ENCODE peak calls at places on chromosomes 3 and 15, in nine cellular contexts. F is T-helper 1 cell; K is left ventricle myocardium superior; Z is neuronal stem cell; W is stimulated activated CD4-positive, alpha-beta T cell treated with anti-CD3 and anti-CD28 coated beads, TNF-alpha, amount 100 ng/mL, for 1 hour; A is AG08396; P is HEK293T; L is GM18507; M is activated CD8-positive, alpha-beta memory T cell treated with anti-CD3 and anti-CD28 coated beads, Interleukin-2, amount 50 U/mL, for 48 hours. T is an unnamed sample.

GRCh38 chr3:50995085-50995824 is 320.5 kb downstream of the DOCK3 start:
- DNase-seq in F (no peak), K (no peak), Z (no peak), W (no peak), A (no peak), P (no peak), L (no peak), M (no peak), T (no peak)

GRCh38 chr3:98766924-98767323 is 3.8 kb downstream of the ST3GAL6 start:
- DNase-seq in F (no peak), K (no peak), Z (no peak), W (no peak), A (no peak), P (no peak), L (no peak), M (no peak), T (no peak)

GRCh38 chr15:57019496-57020160 is 101.2 kb downstream of the TCF12 start:
- DNase-seq in F (no peak), K (peak), Z (no peak), W (no peak), A (no peak), P (no peak), L (no peak), M (no peak), T (no peak)

GRCh38 chr3:13966302-13966701 is 86.4 kb upstream of the WNT7A start:
- DNase-seq in F (no peak), K (no peak), Z (no peak), W (no peak), A (no peak), P (no peak), L (no peak), M (no peak), T (no peak)

GRCh38 chr3:21795152-21795837 is 44.3 kb upstream of the ZNF385D start:
- DNase-seq in F (no peak), K (peak), Z (no peak), W (no peak), A (no peak), P (no peak), L (no peak), M (no peak), T (no peak)

GRCh38 chr3:133488785-133489367 is 84.6 kb upstream of the CDV3 start:
- DNase-seq in F (no peak), K (no peak), Z (no peak), W (no peak), A (peak), P (no peak), L (no peak), M (no peak), T (peak)

GRCh38 chr15:88897456-88898194 is 2.3 kb upstream of the HAPLN3 start:
- DNase-seq in F (peak), K (peak), Z (no peak), W (peak), A (peak), P (peak), L (no peak), M (peak), T (peak)

GRCh38 chr3:186717039-186717457 is at the start of gene KNG1:
- DNase-seq in F (no peak), K (no peak), Z (no peak), W (no peak), A (no peak), P (no peak), L (no peak), M (no peak), T (no peak)

GRCh38 chr3:125037498-125038150 is 18.2 kb downstream of the HEG1 start:
- DNase-seq in F (no peak), K (no peak), Z (no peak), W (no peak), A (no peak), P (no peak), L (no peak), M (no peak), T (no peak)

GRCh38 chr3:18047052-18047451 is 304.6 kb upstream of the TBC1D5 start:
- DNase-seq in F (no peak), K (no peak), Z (no peak), W (no peak), A (no peak), P (no peak), L (no peak), M (no peak), T (no peak)

GRCh38 chr3:189580190-189580589 is 51.0 kb upstream of the TP63 start:
- DNase-seq in F (no peak), K (no peak), Z (no peak), W (no peak), A (no peak), P (no peak), L (no peak), M (no peak), T (no peak)

GRCh38 chr15:62058327-62059028 is 1.8 kb downstream of the VPS13C start:
- DNase-seq in F (no peak), K (no peak), Z (no peak), W (no peak), A (no peak), P (no peak), L (no peak), M (no peak), T (no peak)

GRCh38 chr15:65259367-65259781 is 27.3 kb downstream of the PARP16 start:
- DNase-seq in F (no peak), K (peak), Z (no peak), W (no peak), A (no peak), P (no peak), L (no peak), M (no peak), T (no peak)

GRCh38 chr3:49671291-49672288 is 2.6 kb upstream of the APEH start:
- DNase-seq in F (peak), K (peak), Z (peak), W (peak), A (peak), P (peak), L (peak), M (peak), T (peak)

GRCh38 chr15:78045189-78045588 is 32.3 kb downstream of the TBC1D2B start:
- DNase-seq in F (no peak), K (no peak), Z (no peak), W (no peak), A (no peak), P (no peak), L (no peak), M (no peak), T (no peak)

GRCh38 chr3:52244061-52244628 is 1.4 kb upstream of the PPM1M start:
- DNase-seq in F (no peak), K (no peak), Z (no peak), W (no peak), A (no peak), P (no peak), L (no peak), M (peak), T (peak)

GRCh38 chr3:124133366-124133940 is 141.5 kb upstream of the ROPN1 start:
- DNase-seq in F (no peak), K (no peak), Z (no peak), W (no peak), A (no peak), P (no peak), L (no peak), M (no peak), T (no peak)

GRCh38 chr3:123739754-123740153 is 144.4 kb downstream of the MYLK start:
- DNase-seq in F (no peak), K (no peak), Z (no peak), W (no peak), A (no peak), P (no peak), L (no peak), M (no peak), T (no peak)

GRCh38 chr3:42519568-42519962 is 17.1 kb downstream of the VIPR1 start:
- DNase-seq in F (no peak), K (no peak), Z (no peak), W (no peak), A (no peak), P (no peak), L (no peak), M (no peak), T (no peak)

GRCh38 chr3:25306066-25306465 is 122.0 kb upstream of the RARB start:
- DNase-seq in F (no peak), K (no peak), Z (no peak), W (no peak), A (no peak), P (no peak), L (no peak), M (no peak), T (no peak)

GRCh38 chr3:42317137-42317536 is 51.2 kb upstream of the CCK start:
- DNase-seq in F (no peak), K (no peak), Z (no peak), W (no peak), A (no peak), P (no peak), L (no peak), M (no peak), T (no peak)

GRCh38 chr15:33934396-33934795 is 33.9 kb upstream of the CHRM5 start:
- DNase-seq in F (no peak), K (no peak), Z (no peak), W (no peak), A (no peak), P (no peak), L (no peak), M (no peak), T (no peak)

GRCh38 chr15:73751896-73752816 is 995 bp downstream of the INSYN1 start:
- DNase-seq in F (no peak), K (no peak), Z (no peak), W (no peak), A (peak), P (peak), L (no peak), M (no peak), T (no peak)

GRCh38 chr15:85379403-85380131 is 836 bp upstream of the AKAP13 start:
- DNase-seq in F (peak), K (no peak), Z (no peak), W (peak), A (peak), P (no peak), L (no peak), M (peak), T (peak)

GRCh38 chr3:45547764-45548683 is 46.5 kb upstream of the LIMD1 start:
- DNase-seq in F (no peak), K (peak), Z (no peak), W (no peak), A (no peak), P (no peak), L (no peak), M (no peak), T (peak)

GRCh38 chr3:39250116-39250747 is 29.6 kb downstream of the CX3CR1 start:
- DNase-seq in F (no peak), K (no peak), Z (no peak), W (no peak), A (no peak), P (no peak), L (no peak), M (no peak), T (peak)

GRCh38 chr15:37744521-37744920 is 189.9 kb upstream of the TMCO5A start:
- DNase-seq in F (no peak), K (no peak), Z (no peak), W (no peak), A (no peak), P (no peak), L (no peak), M (no peak), T (no peak)

GRCh38 chr3:53242155-53242554 is 13.7 kb downstream of the TKT start:
- DNase-seq in F (no peak), K (peak), Z (no peak), W (no peak), A (no peak), P (no peak), L (no peak), M (no peak), T (no peak)

GRCh38 chr3:10505050-10505790 is at the start of gene ATP2B2:
- DNase-seq in F (no peak), K (no peak), Z (peak), W (no peak), A (no peak), P (peak), L (no peak), M (no peak), T (no peak)

GRCh38 chr3:194908432-194908966 is 222.8 kb downstream of the FAM43A start:
- DNase-seq in F (no peak), K (no peak), Z (no peak), W (no peak), A (no peak), P (no peak), L (no peak), M (no peak), T (no peak)

GRCh38 chr3:15454965-15455364 is 27.6 kb downstream of the EAF1 start:
- DNase-seq in F (no peak), K (no peak), Z (no peak), W (no peak), A (no peak), P (no peak), L (no peak), M (no peak), T (no peak)

GRCh38 chr3:193772389-193772788 is 179.4 kb downstream of the OPA1 start:
- DNase-seq in F (no peak), K (no peak), Z (peak), W (no peak), A (no peak), P (no peak), L (no peak), M (no peak), T (no peak)

GRCh38 chr3:14647976-14648955 is 3.3 kb upstream of the CCDC174 start:
- DNase-seq in F (no peak), K (peak), Z (no peak), W (no peak), A (no peak), P (no peak), L (no peak), M (no peak), T (peak)

T was measured in NB4.